ENCODE peak calls at places on chromosome 14, in nine cellular contexts. E is BJ, O is brain microvascular endothelial cell, M is epithelial cell of esophagus, F is psoas muscle, B is heart right ventricle, J is foreskin fibroblast, I is astrocyte of the spinal cord, R is lower lobe of right lung. W is an unnamed sample.

GRCh38 chr14:99630202-99630601 is 14.7 kb upstream of the HHIPL1 start:
- DNase-seq in F (no peak), B (no peak), E (no peak), R (no peak), J (no peak), M (no peak), O (no peak), I (no peak), W (no peak)

GRCh38 chr14:50462111-50462510 is 65.4 kb upstream of the CDKL1 start:
- DNase-seq in R (no peak), J (no peak), F (no peak), O (no peak), I (no peak), E (no peak), M (no peak), B (no peak), W (no peak)

GRCh38 chr14:55556929-55557623 is 22.9 kb upstream of the KTN1 start:
- DNase-seq in B (peak), M (peak), J (peak), E (peak), R (peak), I (peak), O (peak), F (peak), W (peak)

GRCh38 chr14:54387328-54387727 is 9.5 kb upstream of the CDKN3 start:
- DNase-seq in F (no peak), I (no peak), E (no peak), B (no peak), J (no peak), M (no peak), O (no peak), R (no peak), W (no peak)

GRCh38 chr14:38125484-38125912 is 82.2 kb upstream of the SSTR1 start:
- DNase-seq in F (no peak), B (no peak), J (no peak), E (no peak), I (no peak), R (no peak), M (no peak), O (no peak), W (no peak)

GRCh38 chr14:103748539-103748867 is 32.9 kb downstream of the ZFYVE21 start:
- DNase-seq in I (no peak), M (no peak), J (no peak), B (no peak), E (no peak), O (no peak), R (no peak), F (no peak), W (no peak)

GRCh38 chr14:61750708-61751474 is 11.3 kb upstream of the SNAPC1 start:
- DNase-seq in J (peak), E (no peak), F (peak), R (peak), M (peak), O (no peak), B (peak), I (peak), W (peak)

GRCh38 chr14:104195854-104196253 is 57.5 kb downstream of the KIF26A start:
- DNase-seq in I (no peak), B (no peak), E (no peak), O (no peak), M (no peak), F (no peak), J (no peak), R (no peak), W (no peak)

GRCh38 chr14:104136472-104137296 is 1.7 kb upstream of the KIF26A start:
- DNase-seq in R (peak), J (peak), O (no peak), M (no peak), E (no peak), F (peak), I (no peak), B (peak), W (peak)

GRCh38 chr14:69324341-69324931 is 64.5 kb downstream of the GALNT16 start:
- DNase-seq in R (no peak), F (no peak), E (no peak), B (no peak), O (no peak), J (no peak), M (no peak), I (no peak), W (no peak)

GRCh38 chr14:102419276-102419675 is 56.5 kb downstream of the TECPR2 start:
- DNase-seq in F (no peak), B (no peak), O (no peak), I (no peak), J (no peak), R (no peak), E (no peak), M (no peak), W (no peak)

GRCh38 chr14:61764342-61765122 is 2.3 kb downstream of the SNAPC1 start:
- DNase-seq in R (no peak), I (no peak), F (no peak), B (no peak), M (no peak), E (no peak), O (no peak), J (no peak), W (peak)

GRCh38 chr14:55120466-55121144 is 8.4 kb upstream of the LGALS3 start:
- DNase-seq in J (no peak), F (no peak), R (peak), O (no peak), I (no peak), B (peak), M (no peak), E (no peak), W (no peak)

GRCh38 chr14:104564744-104565679 is 14.6 kb upstream of the C14orf180 start:
- DNase-seq in R (no peak), I (no peak), E (no peak), M (no peak), F (no peak), B (no peak), J (no peak), O (no peak), W (no peak)

GRCh38 chr14:100408350-100409015 is 85.3 kb downstream of the SLC25A47 start:
- DNase-seq in F (no peak), J (no peak), M (peak), O (peak), B (no peak), R (no peak), E (no peak), I (peak), W (peak)

GRCh38 chr14:67572608-67573007 is 27.5 kb downstream of the PIGH start:
- DNase-seq in M (no peak), O (no peak), R (peak), J (no peak), E (no peak), B (no peak), I (no peak), F (no peak), W (no peak)

GRCh38 chr14:103558071-103558882 is 4.2 kb downstream of the BAG5 start:
- DNase-seq in R (peak), O (no peak), J (peak), I (peak), M (peak), B (no peak), E (no peak), F (no peak), W (peak)

GRCh38 chr14:75200451-75200850 is 24.0 kb upstream of the TMED10 start:
- DNase-seq in O (no peak), F (no peak), I (no peak), B (no peak), J (no peak), E (no peak), M (peak), R (peak), W (no peak)

GRCh38 chr14:100673085-100673806 is 53.4 kb upstream of the DLK1 start:
- DNase-seq in E (no peak), O (no peak), F (no peak), J (no peak), B (no peak), R (peak), I (no peak), M (no peak), W (no peak)

GRCh38 chr14:24954697-24955037 is 95.3 kb downstream of the STXBP6 start:
- DNase-seq in M (no peak), J (no peak), O (no peak), I (no peak), R (no peak), E (no peak), F (no peak), B (no peak), W (no peak)

GRCh38 chr14:99131632-99132271 is 140.2 kb downstream of the BCL11B start:
- DNase-seq in B (no peak), F (no peak), R (no peak), I (no peak), J (no peak), E (no peak), O (no peak), M (no peak), W (no peak)

GRCh38 chr14:36426836-36427235 is 93.2 kb downstream of the NKX2-1 start:
- DNase-seq in J (no peak), O (no peak), B (no peak), E (no peak), I (no peak), R (no peak), M (no peak), F (peak), W (no peak)

GRCh38 chr14:88327497-88327896 is 4.4 kb upstream of the KCNK10 start:
- DNase-seq in O (no peak), R (no peak), E (no peak), F (no peak), I (no peak), M (no peak), B (no peak), J (no peak), W (no peak)

GRCh38 chr14:23568600-23569310 is 1.2 kb upstream of the AP1G2 start:
- DNase-seq in M (no peak), O (no peak), B (no peak), E (no peak), R (no peak), I (no peak), J (peak), F (no peak), W (no peak)

GRCh38 chr14:94592457-94592856 is 11.2 kb downstream of the SERPINA5 start:
- DNase-seq in R (no peak), O (no peak), I (no peak), F (no peak), B (no peak), M (no peak), E (no peak), J (no peak), W (no peak)

GRCh38 chr14:24198845-24199524 is 3.7 kb upstream of the TM9SF1 start:
- DNase-seq in O (no peak), E (no peak), I (no peak), B (no peak), F (no peak), M (no peak), J (no peak), R (no peak), W (no peak)

GRCh38 chr14:90398841-90399540 is 2.2 kb downstream of the CALM1 start:
- DNase-seq in M (peak), B (no peak), J (no peak), E (no peak), I (no peak), O (no peak), R (no peak), F (no peak), W (no peak)
- H3K4me3 ChIP-seq in M (peak), B (peak), J (peak), E (peak), I (peak), O (peak), R (peak), F (peak), W (peak)

GRCh38 chr14:59004012-59004411 is 184.5 kb upstream of the DAAM1 start:
- DNase-seq in F (no peak), M (peak), E (no peak), R (no peak), B (no peak), J (peak), O (no peak), I (no peak), W (peak)
- TF ChIP-seq CTCF in F (no peak), M (peak), E (peak), R (no peak), B (peak), J (peak), O (peak), I (peak), W (peak)

DNA sequence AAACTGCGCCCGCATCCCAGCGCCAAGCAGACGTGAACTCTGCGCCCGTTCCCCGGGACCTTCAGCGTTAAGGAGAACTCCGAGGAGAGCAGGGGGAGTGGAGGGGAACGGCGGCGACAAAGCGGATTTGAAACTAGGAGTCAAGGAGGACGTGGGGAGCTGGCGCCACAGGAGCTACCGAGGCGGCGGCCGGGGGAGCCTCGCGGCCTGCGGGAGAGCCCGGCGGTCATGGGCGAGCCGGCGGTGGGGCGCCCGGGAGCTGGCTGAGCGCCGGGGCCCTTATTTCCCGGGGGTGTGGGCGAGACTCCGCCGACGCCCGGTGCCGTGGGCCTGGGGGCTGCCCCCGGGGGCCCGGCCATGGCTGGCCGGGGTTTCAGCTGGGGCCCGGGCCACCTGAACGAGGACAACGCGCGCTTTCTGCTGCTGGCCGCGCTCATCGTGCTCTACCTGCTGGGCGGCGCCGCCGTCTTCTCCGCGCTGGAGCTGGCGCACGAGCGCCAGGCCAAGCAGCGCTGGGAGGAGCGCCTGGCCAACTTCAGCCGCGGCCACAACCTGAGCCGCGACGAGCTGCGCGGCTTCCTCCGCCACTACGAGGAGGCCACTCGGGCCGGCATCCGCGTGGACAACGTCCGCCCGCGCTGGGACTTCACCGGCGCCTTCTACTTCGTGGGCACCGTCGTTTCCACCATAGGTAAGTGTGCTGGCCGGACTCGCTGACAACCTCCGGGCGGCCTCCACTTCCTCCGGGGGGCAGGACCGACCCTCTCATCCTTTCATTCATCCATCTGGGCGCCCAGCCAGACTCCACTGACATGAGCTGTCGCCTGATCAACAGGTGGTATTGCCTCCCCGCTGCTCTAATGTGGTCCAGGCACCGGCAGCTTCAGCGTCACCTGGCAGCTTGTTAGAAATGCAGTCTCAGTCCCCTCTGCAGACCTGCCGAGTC is at the start of gene KCNK13:
- DNase-seq in O (no peak), M (peak), J (peak), I (no peak), B (peak), E (no peak), R (peak), F (no peak), W (no peak)
- H3K4me3 ChIP-seq in O (peak), M (peak), J (peak), I (peak), B (peak), E (peak), R (peak), F (peak), W (peak)

DNA sequence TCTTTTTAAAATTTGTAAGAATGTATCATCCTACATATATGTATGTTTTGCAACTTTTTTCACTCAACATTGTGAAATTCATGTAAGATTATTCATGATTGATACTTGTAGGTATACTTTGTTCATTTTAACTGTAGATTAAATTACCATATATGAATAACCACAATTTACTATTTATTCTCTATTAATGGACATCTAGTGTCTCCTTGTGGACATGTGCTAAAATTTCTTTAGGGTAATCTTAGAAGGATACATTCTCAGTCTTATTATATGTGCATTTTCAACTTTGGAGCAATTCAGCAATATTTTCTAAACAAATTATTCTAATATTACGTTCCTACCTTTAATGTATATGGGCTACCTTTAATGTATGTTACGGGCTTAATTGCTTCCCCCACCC is 192.4 kb downstream of the FUT8 start:
- DNase-seq in M (peak), B (no peak), F (no peak), E (no peak), O (no peak), I (peak), R (no peak), J (peak), W (peak)
- TF ChIP-seq CTCF in M (no peak), B (peak), F (peak), E (peak), O (no peak), I (peak), R (peak), J (peak), W (peak)

DNA sequence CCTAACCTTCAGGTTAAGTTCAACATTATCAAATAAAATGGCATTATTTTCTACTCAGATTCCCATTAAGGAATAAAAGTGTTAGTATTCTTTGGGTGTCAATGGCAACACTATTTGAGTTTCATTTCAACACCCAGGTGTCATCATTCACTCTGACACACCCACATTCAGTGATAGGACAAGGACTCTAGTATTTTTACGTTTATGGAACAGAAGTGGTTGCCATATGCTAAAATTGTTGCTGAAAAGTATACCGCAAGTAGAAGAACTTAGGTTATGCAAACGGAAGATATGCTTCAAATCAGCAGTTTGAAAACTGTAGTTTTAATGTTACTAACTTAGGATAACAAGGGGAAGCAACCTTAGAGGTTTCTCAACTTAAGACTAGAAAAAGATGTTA is 20.0 kb upstream of the SGPP1 start:
- DNase-seq in E (no peak), B (no peak), I (no peak), F (no peak), M (no peak), J (no peak), R (no peak), O (no peak), W (no peak)
- H3K4me3 ChIP-seq in E (no peak), B (no peak), I (no peak), F (no peak), M (no peak), J (no peak), R (no peak), O (no peak), W (no peak)

GRCh38 chr14:30791522-30792351 is 82.6 kb upstream of the COCH start:
- DNase-seq in R (no peak), F (no peak), E (no peak), B (no peak), J (no peak), M (no peak), I (no peak), O (no peak), W (no peak)
- TF ChIP-seq CTCF in R (no peak), F (no peak), E (no peak), B (no peak), J (no peak), M (no peak), I (no peak), O (no peak), W (no peak)

DNA sequence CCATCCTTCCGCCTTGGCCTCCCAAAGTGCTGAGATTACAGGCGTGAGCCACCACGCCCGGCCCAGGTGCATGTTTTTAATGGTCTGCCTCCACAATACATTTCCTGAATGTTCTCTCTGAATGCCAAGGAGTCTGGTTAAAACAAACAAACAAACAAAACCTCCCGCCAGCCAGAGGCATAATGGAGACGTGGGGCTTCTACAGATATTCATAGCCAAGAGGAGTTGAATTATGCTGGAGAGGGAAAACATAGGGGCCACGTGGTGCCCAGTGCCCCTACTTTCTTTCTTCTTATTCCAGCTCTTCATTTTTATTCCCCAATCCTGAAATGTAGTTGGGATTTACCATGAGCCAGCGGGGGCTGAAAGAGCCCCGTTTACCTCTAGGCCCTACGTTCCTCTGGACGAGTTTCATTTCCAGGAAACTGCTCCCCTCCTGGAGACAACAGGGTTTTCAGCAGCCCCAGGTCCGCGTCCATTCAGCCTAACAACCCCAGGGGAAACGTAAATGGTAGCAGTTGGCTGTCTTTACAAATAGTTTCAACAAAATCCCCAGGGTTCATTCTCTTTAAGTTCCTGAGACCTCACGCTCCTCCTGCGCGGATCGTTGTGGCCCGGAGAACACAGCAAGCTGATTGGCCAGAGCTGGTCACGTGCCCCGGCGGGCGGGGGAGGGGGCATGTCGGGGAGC is 108.5 kb upstream of the ESRRB start:
- DNase-seq in E (no peak), B (peak), J (peak), R (peak), F (peak), M (peak), I (peak), O (peak), W (peak)
- H3K4me3 ChIP-seq in E (peak), B (peak), J (peak), R (peak), F (peak), M (peak), I (peak), O (peak), W (peak)

GRCh38 chr14:93137864-93138263 is 22.1 kb upstream of the ITPK1 start:
- DNase-seq in J (no peak), E (no peak), F (peak), M (peak), B (peak), R (peak), O (no peak), I (no peak), W (peak)
- TF ChIP-seq CTCF in J (no peak), E (no peak), F (no peak), M (peak), B (no peak), R (no peak), O (no peak), I (no peak), W (no peak)

W was measured in cardiac fibroblast.